ENCODE peak calls at places on chromosomes 4 and X, in nine cellular contexts. U, V, S, F, Y, L, R, D and E are unnamed samples.

GRCh38 chrX:103913356-103914020 is 48.9 kb upstream of the TMSB15B start:
- DNase-seq in F (no peak), R (no peak), S (no peak), L (no peak), Y (no peak), U (no peak), D (peak), V (peak), E (peak)

GRCh38 chrX:154534526-154535322 is 11.9 kb downstream of the G6PD start:
- DNase-seq in U (peak), R (peak), L (peak), S (no peak), Y (peak), F (peak), V (peak), D (peak), E (peak)

GRCh38 chr4:3303840-3304715 is 11.3 kb downstream of the RGS12 start:
- DNase-seq in S (no peak), U (peak), V (no peak), L (no peak), D (no peak), R (no peak), F (no peak), Y (no peak), E (peak)

GRCh38 chrX:68343551-68343950 is 89.7 kb downstream of the OPHN1 start:
- DNase-seq in U (no peak), V (no peak), Y (no peak), D (no peak), F (no peak), L (no peak), R (no peak), S (no peak), E (no peak)

GRCh38 chr4:186283311-186283710 is 17.3 kb downstream of the F11 start:
- DNase-seq in S (no peak), V (no peak), L (no peak), R (no peak), U (no peak), D (no peak), F (no peak), Y (no peak), E (no peak)

GRCh38 chr4:40908297-40908696 is 158.5 kb downstream of the NSUN7 start:
- DNase-seq in R (no peak), V (no peak), U (no peak), Y (no peak), L (no peak), F (no peak), S (no peak), D (peak), E (peak)

GRCh38 chr4:3276961-3277360 is 15.9 kb upstream of the RGS12 start:
- DNase-seq in F (no peak), L (no peak), U (no peak), Y (no peak), R (no peak), D (peak), V (peak), S (no peak), E (no peak)

GRCh38 chr4:74934016-74934821 is 1.3 kb downstream of the PARM1 start:
- DNase-seq in D (peak), Y (no peak), V (peak), S (no peak), F (no peak), L (no peak), R (peak), U (peak), E (peak)

GRCh38 chr4:140096483-140096861 is 57.5 kb downstream of the MAML3 start:
- DNase-seq in S (no peak), Y (no peak), F (no peak), D (no peak), U (no peak), R (no peak), V (no peak), L (no peak), E (no peak)

GRCh38 chrX:476724-477075 is 90.0 kb upstream of the PPP2R3B start:
- DNase-seq in D (no peak), R (no peak), Y (no peak), L (no peak), S (no peak), V (no peak), U (no peak), F (no peak), E (no peak)

GRCh38 chrX:40083120-40083978 is 14.4 kb downstream of the BCOR start:
- DNase-seq in D (peak), S (no peak), V (no peak), F (no peak), U (peak), L (no peak), Y (no peak), R (peak), E (no peak)

GRCh38 chr4:165873298-165874071 is 448 bp downstream of the TLL1 start:
- DNase-seq in V (peak), S (no peak), Y (peak), U (peak), D (peak), R (peak), F (no peak), L (no peak), E (peak)

GRCh38 chr4:18754180-18754579 is 732.6 kb upstream of the LCORL start:
- DNase-seq in R (no peak), S (no peak), F (no peak), L (no peak), U (no peak), V (no peak), D (peak), Y (no peak), E (peak)

GRCh38 chr4:175062183-175062592 is 144.0 kb downstream of the ADAM29 start:
- DNase-seq in L (no peak), S (no peak), F (no peak), U (no peak), D (no peak), V (no peak), R (no peak), Y (no peak), E (peak)

GRCh38 chrX:14899607-14900006 is 26.4 kb downstream of the MOSPD2 start:
- DNase-seq in V (peak), U (no peak), F (no peak), L (no peak), D (no peak), R (no peak), Y (peak), S (peak), E (no peak)

GRCh38 chrX:66130469-66130868 is 33.6 kb upstream of the HEPH start:
- DNase-seq in R (no peak), S (no peak), U (no peak), F (no peak), V (no peak), L (no peak), D (no peak), Y (no peak), E (no peak)

GRCh38 chr4:176309772-176310171 is 10.0 kb upstream of the SPCS3 start:
- DNase-seq in R (no peak), D (no peak), S (no peak), V (peak), U (no peak), L (no peak), F (no peak), Y (no peak), E (no peak)

GRCh38 chr4:24056258-24056657 is 166.4 kb upstream of the PPARGC1A start:
- DNase-seq in Y (no peak), V (no peak), L (no peak), S (no peak), R (no peak), D (no peak), F (no peak), U (no peak), E (no peak)

GRCh38 chr4:80265571-80266266 is 745 bp upstream of the FGF5 start:
- DNase-seq in R (no peak), Y (peak), L (no peak), V (peak), D (peak), U (no peak), F (peak), S (no peak), E (peak)

GRCh38 chr4:17283832-17284231 is 228.1 kb downstream of the QDPR start:
- DNase-seq in R (no peak), V (no peak), Y (no peak), D (no peak), L (no peak), F (peak), S (no peak), U (peak), E (no peak)

GRCh38 chr4:41358626-41359025 is 101.9 kb downstream of the UCHL1 start:
- DNase-seq in U (peak), S (no peak), L (no peak), F (peak), V (no peak), Y (no peak), D (no peak), R (peak), E (no peak)

GRCh38 chr4:175412161-175412560 is 399.9 kb downstream of the GPM6A start:
- DNase-seq in U (no peak), S (no peak), R (no peak), D (no peak), V (peak), F (no peak), L (no peak), Y (no peak), E (no peak)

GRCh38 chr4:101126044-101126443 is 221.3 kb downstream of the PPP3CA start:
- DNase-seq in S (no peak), L (no peak), D (no peak), V (peak), R (no peak), F (no peak), U (no peak), Y (no peak), E (no peak)

GRCh38 chrX:138866643-138867042 is 155.1 kb upstream of the FGF13 start:
- DNase-seq in U (no peak), F (no peak), S (no peak), L (no peak), R (no peak), Y (no peak), V (no peak), D (no peak), E (no peak)

GRCh38 chr4:154560824-154561231 is 2.0 kb upstream of the FGB start:
- DNase-seq in U (no peak), F (no peak), V (peak), R (no peak), S (peak), L (no peak), D (no peak), Y (no peak), E (no peak)

GRCh38 chr4:169100656-169101055 is 90.6 kb upstream of the CBR4 start:
- DNase-seq in V (no peak), D (no peak), Y (no peak), S (no peak), U (no peak), F (no peak), R (no peak), L (no peak), E (no peak)

GRCh38 chr4:87103691-87104187 is 116.7 kb downstream of the KLHL8 start:
- DNase-seq in D (no peak), Y (peak), V (peak), S (peak), U (no peak), R (no peak), F (no peak), L (no peak), E (no peak)

GRCh38 chrX:68584221-68584620 is 63.2 kb upstream of the STARD8 start:
- DNase-seq in F (no peak), R (no peak), L (no peak), V (peak), Y (no peak), U (no peak), D (no peak), S (no peak), E (no peak)

GRCh38 chrX:48890934-48891401 is 6.6 kb downstream of the TIMM17B start:
- DNase-seq in V (no peak), L (no peak), U (no peak), Y (no peak), F (no peak), S (no peak), D (no peak), R (no peak), E (no peak)

GRCh38 chr4:124275-125081 is at the start of gene ZNF718:
- DNase-seq in R (peak), V (peak), Y (peak), L (peak), F (peak), U (peak), D (peak), S (peak), E (peak)

GRCh38 chr4:158649111-158649680 is 22.5 kb downstream of the C4orf46 start:
- DNase-seq in R (no peak), S (no peak), L (no peak), U (no peak), Y (no peak), F (no peak), D (no peak), V (no peak), E (no peak)

GRCh38 chr4:7103031-7103598 is 35.3 kb upstream of the GRPEL1 start:
- DNase-seq in Y (peak), U (peak), F (peak), L (peak), S (peak), R (peak), V (peak), D (peak), E (peak)

GRCh38 chrX:38652934-38653442 is 91.6 kb downstream of the TSPAN7 start:
- DNase-seq in U (no peak), S (no peak), D (no peak), F (no peak), L (no peak), R (no peak), V (no peak), Y (no peak), E (no peak)

GRCh38 chrX:55451125-55451524 is 802 bp upstream of the MAGEH1 start:
- DNase-seq in Y (no peak), F (no peak), V (no peak), U (no peak), S (no peak), D (no peak), R (no peak), L (no peak), E (no peak)

GRCh38 chr4:121072080-121072835 is at the start of gene NDNF:
- DNase-seq in R (peak), D (peak), Y (peak), S (no peak), U (peak), L (peak), V (peak), F (no peak), E (peak)

GRCh38 chrX:125205084-125205917 is 114.4 kb upstream of the TEX13C start:
- DNase-seq in R (peak), U (peak), L (no peak), S (no peak), D (peak), F (no peak), Y (no peak), V (peak), E (peak)

GRCh38 chrX:135185795-135186443 is 14.7 kb upstream of the CT55 start:
- DNase-seq in D (peak), Y (peak), V (peak), U (no peak), S (peak), R (peak), F (peak), L (no peak), E (peak)

GRCh38 chr4:74109116-74109791 is 10.3 kb upstream of the CXCL2 start:
- DNase-seq in L (no peak), F (no peak), D (peak), U (peak), R (no peak), Y (peak), S (peak), V (peak), E (peak)

GRCh38 chrX:110384490-110384889 is 25.8 kb downstream of the RTL9 start:
- DNase-seq in Y (no peak), S (no peak), U (no peak), L (no peak), D (no peak), V (peak), R (no peak), F (no peak), E (no peak)

GRCh38 chr4:151045907-151046306 is 30.8 kb upstream of the LRBA start:
- DNase-seq in L (no peak), R (no peak), Y (no peak), S (no peak), F (peak), U (no peak), V (no peak), D (peak), E (peak)